ENCODE peak calls at places on chromosomes 16 and 17, in seven cellular contexts. One of them, this sample, is unnamed.

GRCh38 chr17:71237903-71238538 is 882.8 kb upstream of the SOX9 start:
- DNase-seq in GM10248: no peak
- DNase-seq in brain microvascular endothelial cell: peak
- DNase-seq in nephron progenitor cell: no peak
- DNase-seq in ovary: no peak
- DNase-seq in A673: peak
- DNase-seq in progenitor cell of endocrine pancreas: no peak
- DNase-seq in this sample: no peak

GRCh38 chr16:77277141-77277540 is 77.9 kb downstream of the SYCE1L start:
- DNase-seq in GM10248: no peak
- DNase-seq in brain microvascular endothelial cell: no peak
- DNase-seq in nephron progenitor cell: no peak
- DNase-seq in ovary: no peak
- DNase-seq in A673: no peak
- DNase-seq in progenitor cell of endocrine pancreas: no peak
- DNase-seq in this sample: no peak

GRCh38 chr17:39652635-39653315 is 12.4 kb upstream of the TCAP start:
- DNase-seq in GM10248: no peak
- DNase-seq in brain microvascular endothelial cell: no peak
- DNase-seq in nephron progenitor cell: no peak
- DNase-seq in ovary: no peak
- DNase-seq in A673: no peak
- DNase-seq in progenitor cell of endocrine pancreas: no peak
- DNase-seq in this sample: no peak

GRCh38 chr17:57892820-57893595 is 43.2 kb upstream of the MRPS23 start:
- DNase-seq in GM10248: no peak
- DNase-seq in brain microvascular endothelial cell: peak
- DNase-seq in nephron progenitor cell: peak
- DNase-seq in ovary: peak
- DNase-seq in A673: peak
- DNase-seq in progenitor cell of endocrine pancreas: no peak
- DNase-seq in this sample: peak

GRCh38 chr17:81440511-81441244 is 45.4 kb downstream of the BAHCC1 start:
- DNase-seq in GM10248: peak
- DNase-seq in brain microvascular endothelial cell: no peak
- DNase-seq in nephron progenitor cell: peak
- DNase-seq in ovary: no peak
- DNase-seq in A673: peak
- DNase-seq in progenitor cell of endocrine pancreas: peak
- DNase-seq in this sample: no peak

GRCh38 chr17:71201639-71202038 is 919.2 kb upstream of the SOX9 start:
- DNase-seq in GM10248: no peak
- DNase-seq in brain microvascular endothelial cell: no peak
- DNase-seq in nephron progenitor cell: no peak
- DNase-seq in ovary: no peak
- DNase-seq in A673: no peak
- DNase-seq in progenitor cell of endocrine pancreas: no peak
- DNase-seq in this sample: no peak

GRCh38 chr17:4220655-4221054 is 43.1 kb downstream of the ANKFY1 start:
- DNase-seq in GM10248: no peak
- DNase-seq in brain microvascular endothelial cell: no peak
- DNase-seq in nephron progenitor cell: no peak
- DNase-seq in ovary: no peak
- DNase-seq in A673: peak
- DNase-seq in progenitor cell of endocrine pancreas: no peak
- DNase-seq in this sample: no peak

GRCh38 chr17:4515501-4515900 is 16.8 kb downstream of the SPNS2 start:
- DNase-seq in GM10248: no peak
- DNase-seq in brain microvascular endothelial cell: no peak
- DNase-seq in nephron progenitor cell: no peak
- DNase-seq in ovary: no peak
- DNase-seq in A673: no peak
- DNase-seq in progenitor cell of endocrine pancreas: no peak
- DNase-seq in this sample: no peak

GRCh38 chr16:89136931-89137330 is 34.6 kb upstream of the CDH15 start:
- DNase-seq in GM10248: no peak
- DNase-seq in brain microvascular endothelial cell: no peak
- DNase-seq in nephron progenitor cell: no peak
- DNase-seq in ovary: peak
- DNase-seq in A673: no peak
- DNase-seq in progenitor cell of endocrine pancreas: no peak
- DNase-seq in this sample: no peak

GRCh38 chr16:2809149-2809760 is 7.8 kb upstream of the PRSS21 start:
- DNase-seq in GM10248: no peak
- DNase-seq in brain microvascular endothelial cell: no peak
- DNase-seq in nephron progenitor cell: no peak
- DNase-seq in ovary: no peak
- DNase-seq in A673: no peak
- DNase-seq in progenitor cell of endocrine pancreas: no peak
- DNase-seq in this sample: no peak

GRCh38 chr17:13601317-13601775 is 383 bp downstream of the HS3ST3A1 start:
- DNase-seq in GM10248: no peak
- DNase-seq in brain microvascular endothelial cell: no peak
- DNase-seq in nephron progenitor cell: no peak
- DNase-seq in ovary: no peak
- DNase-seq in A673: no peak
- DNase-seq in progenitor cell of endocrine pancreas: no peak
- DNase-seq in this sample: no peak